ENCODE peak calls at places on chromosomes 7 and 10, in eight cellular contexts. Y is GM12878, C is H1, A is A549, L is HepG2, D is ovary, B is sigmoid colon, Q is SK-N-SH. G is an unnamed sample.

GRCh38 chr7:149450821-149451220 is 10.0 kb downstream of the ZNF777 start:
- DNase-seq in Y (no peak), C (no peak), A (no peak), L (no peak), D (no peak), B (no peak), Q (no peak), G (no peak)

GRCh38 chr10:21715531-21716195 is 181.6 kb downstream of the MLLT10 start:
- DNase-seq in Y (no peak), C (no peak), A (no peak), L (no peak), D (no peak), B (no peak), Q (no peak), G (no peak)

GRCh38 chr10:77363197-77363596 is 274.4 kb downstream of the KCNMA1 start:
- DNase-seq in Y (no peak), C (no peak), A (no peak), L (no peak), D (no peak), B (no peak), Q (no peak), G (no peak)

GRCh38 chr7:102912742-102913141 is at the start of gene LRRC17:
- DNase-seq in Y (no peak), C (no peak), A (no peak), L (no peak), D (peak), B (no peak), Q (no peak), G (no peak)

GRCh38 chr10:132965411-132966057 is 23.2 kb upstream of the CFAP46 start:
- DNase-seq in Y (no peak), C (no peak), A (no peak), L (no peak), D (no peak), B (no peak), Q (no peak), G (no peak)

GRCh38 chr7:68295386-68295785 is 1298.8 kb downstream of the TYW1 start:
- DNase-seq in Y (no peak), C (no peak), A (no peak), L (no peak), D (no peak), B (no peak), Q (no peak), G (no peak)

GRCh38 chr7:48899932-48900331 is 24.4 kb upstream of the CDC14C start:
- DNase-seq in Y (no peak), C (no peak), A (no peak), L (no peak), D (no peak), B (no peak), Q (no peak), G (no peak)

GRCh38 chr7:148270576-148270975 is 320.0 kb upstream of the C7orf33 start:
- DNase-seq in Y (no peak), C (no peak), A (no peak), L (peak), D (no peak), B (no peak), Q (no peak), G (no peak)

GRCh38 chr7:8172372-8173354 is 89.3 kb downstream of the ICA1 start:
- DNase-seq in Y (no peak), C (no peak), A (no peak), L (no peak), D (no peak), B (no peak), Q (no peak), G (no peak)

GRCh38 chr10:43322769-43323168 is 48.7 kb upstream of the FXYD4 start:
- DNase-seq in Y (no peak), C (peak), A (peak), L (no peak), D (peak), B (peak), Q (peak), G (peak)

GRCh38 chr10:96548589-96548988 is 34.9 kb upstream of the TLL2 start:
- DNase-seq in Y (no peak), C (no peak), A (no peak), L (no peak), D (peak), B (no peak), Q (no peak), G (no peak)

GRCh38 chr7:131557521-131558385 is 1.3 kb upstream of the PODXL start:
- DNase-seq in Y (no peak), C (peak), A (no peak), L (no peak), D (peak), B (peak), Q (peak), G (peak)

GRCh38 chr10:132931258-132931657 is 11.1 kb downstream of the CFAP46 start:
- DNase-seq in Y (no peak), C (no peak), A (no peak), L (no peak), D (no peak), B (no peak), Q (no peak), G (no peak)

GRCh38 chr7:2521952-2522591 is 2.5 kb downstream of the LFNG start:
- DNase-seq in Y (no peak), C (no peak), A (no peak), L (no peak), D (no peak), B (no peak), Q (no peak), G (peak)

DNA sequence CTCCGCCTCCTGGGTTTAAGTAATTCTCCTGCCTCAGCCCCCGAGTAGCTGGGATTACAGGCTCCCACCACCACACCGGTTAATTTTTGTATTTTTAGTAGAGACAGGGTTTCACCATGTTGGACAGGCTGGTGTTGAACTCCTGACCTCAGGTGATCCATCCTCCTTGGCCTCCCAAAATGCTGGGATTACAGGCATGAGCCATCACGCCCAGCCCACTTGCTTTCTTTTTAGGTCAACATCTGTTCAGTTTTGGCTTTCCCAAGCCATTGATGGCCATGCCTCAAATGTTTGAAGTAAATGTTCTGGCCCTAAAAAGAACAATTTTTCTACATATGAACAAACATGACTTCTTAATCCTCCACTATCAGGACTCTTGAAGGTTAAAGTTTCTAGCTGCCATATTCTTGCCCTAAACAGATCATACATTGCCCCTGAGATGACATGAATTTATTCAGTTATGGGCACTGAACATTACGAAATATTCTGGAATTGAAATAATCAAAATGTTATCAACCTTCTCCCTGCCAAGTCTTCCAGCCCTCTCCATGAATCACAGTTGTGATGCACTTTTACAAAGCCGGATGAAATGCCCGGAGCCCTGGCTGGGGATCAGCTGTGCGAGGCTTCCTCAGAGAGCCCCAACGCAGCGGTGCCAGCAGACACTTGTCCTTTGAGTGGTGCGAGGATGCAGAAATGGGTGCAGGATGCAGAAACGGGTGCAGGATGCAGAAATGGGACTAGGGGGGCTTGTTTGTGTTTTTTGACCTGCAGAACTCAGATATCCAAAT is 2.9 kb downstream of the MRLN start:
- DNase-seq in Y (no peak), C (no peak), A (no peak), L (no peak), D (no peak), B (no peak), Q (no peak), G (no peak)
- TF ChIP-seq EP300 in Y (no peak), C (no peak), A (no peak), L (no peak), D (no peak), B (no peak), Q (no peak), G (no peak)

DNA sequence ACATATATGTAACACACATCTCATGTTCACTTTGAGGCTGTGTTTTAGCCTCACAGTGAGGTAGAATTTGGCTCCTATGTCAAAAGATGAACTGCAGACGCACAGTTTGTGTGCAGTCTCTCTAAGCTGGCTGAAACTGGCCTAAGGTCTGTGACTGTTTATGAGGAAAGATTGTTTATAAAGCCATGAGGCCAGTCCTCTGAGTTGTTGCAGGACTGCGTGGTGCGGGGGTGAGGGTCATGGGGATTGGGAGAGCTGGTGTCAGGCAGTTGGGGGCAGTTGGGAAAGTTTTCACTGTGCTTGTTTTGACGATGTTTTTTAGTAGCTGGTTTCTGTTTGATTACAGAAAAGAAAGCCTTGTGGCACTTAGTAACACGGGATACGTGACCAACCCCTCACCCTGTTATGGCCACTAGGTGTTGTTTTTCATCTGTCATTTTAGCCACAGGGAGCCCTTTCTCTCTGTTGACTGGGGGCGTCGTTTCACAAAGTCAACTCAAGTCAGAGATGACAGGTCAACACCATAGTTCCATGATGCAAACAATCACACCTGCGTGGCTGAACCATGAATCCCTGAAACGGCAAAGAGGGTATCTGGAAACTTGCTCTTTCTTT is 310.9 kb downstream of the CCDC3 start:
- DNase-seq in Y (no peak), C (no peak), A (no peak), L (no peak), D (no peak), B (peak), Q (no peak), G (no peak)
- H3K27ac ChIP-seq in Y (no peak), C (no peak), A (no peak), L (no peak), D (no peak), B (peak), Q (no peak), G (no peak)

DNA sequence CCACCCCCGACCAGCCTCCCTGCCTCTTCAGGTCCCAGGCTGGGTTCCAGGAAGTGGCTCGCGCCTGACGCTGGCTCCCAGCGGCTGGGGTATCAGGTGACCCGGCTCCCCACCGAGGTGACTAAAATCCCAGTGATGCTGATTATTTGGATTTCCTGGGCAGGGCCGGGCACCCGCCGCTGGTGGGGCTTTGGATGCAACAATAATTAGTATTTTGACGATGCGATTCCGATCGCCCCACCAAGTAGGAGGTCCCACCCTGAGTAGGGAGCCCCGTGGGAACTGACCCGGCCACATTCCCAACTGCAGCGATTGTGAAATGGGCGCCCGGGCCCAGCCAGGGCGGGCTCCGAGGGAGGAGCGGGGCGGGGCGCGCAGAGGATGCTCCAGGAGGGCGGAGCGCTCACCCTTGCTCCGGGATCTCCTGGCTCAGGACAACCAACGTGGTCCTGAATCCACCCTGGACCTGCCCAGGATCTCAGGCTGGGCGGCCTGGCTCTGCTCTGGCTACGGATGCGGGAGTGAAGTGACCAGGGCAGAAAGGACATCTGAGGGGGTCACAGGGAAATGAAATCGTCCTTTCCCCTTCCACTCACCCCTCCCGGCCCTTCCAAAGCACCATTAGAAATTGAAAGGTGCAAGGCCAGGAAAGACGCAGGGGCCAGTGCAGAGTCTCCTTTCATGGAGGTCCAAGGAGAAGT is 32.6 kb downstream of the DUSP5 start:
- DNase-seq in Y (no peak), C (peak), A (peak), L (peak), D (peak), B (peak), Q (peak), G (peak)
- H3K4me3 ChIP-seq in Y (peak), C (peak), A (peak), L (no peak), D (no peak), B (peak), Q (no peak), G (peak)

GRCh38 chr7:138029126-138029525 is 27.2 kb upstream of the CREB3L2 start:
- DNase-seq in Y (no peak), C (no peak), A (no peak), L (no peak), D (no peak), B (no peak), Q (no peak), G (no peak)

GRCh38 chr7:138032186-138032585 is 30.3 kb upstream of the CREB3L2 start:
- DNase-seq in Y (no peak), C (no peak), A (no peak), L (no peak), D (no peak), B (no peak), Q (no peak), G (no peak)

GRCh38 chr7:138030679-138031351 is 28.9 kb upstream of the CREB3L2 start:
- DNase-seq in Y (no peak), C (no peak), A (no peak), L (no peak), D (no peak), B (no peak), Q (no peak), G (no peak)

GRCh38 chr7:138032775-138033174 is 30.9 kb upstream of the CREB3L2 start:
- DNase-seq in Y (no peak), C (no peak), A (no peak), L (no peak), D (no peak), B (no peak), Q (no peak), G (no peak)

DNA sequence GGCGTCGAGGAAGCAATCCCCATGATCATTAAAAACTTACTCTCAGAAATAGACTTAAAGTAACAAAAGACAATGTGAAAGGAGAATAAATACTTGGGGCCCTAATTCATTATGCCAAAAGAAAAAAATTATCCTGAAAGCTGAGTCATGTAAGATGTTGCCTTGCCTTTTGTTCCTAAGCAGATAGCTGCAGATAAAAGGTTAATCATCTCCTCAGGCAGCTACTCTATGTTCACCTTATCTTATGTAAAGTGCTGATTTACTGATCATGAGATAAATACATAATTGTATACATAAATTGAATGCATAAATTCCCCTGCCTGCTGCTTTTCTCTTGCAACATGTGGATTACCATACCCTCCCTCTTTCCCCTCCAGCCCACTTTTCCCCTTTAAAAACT is 28.1 kb upstream of the CREB3L2 start:
- DNase-seq in Y (no peak), C (no peak), A (no peak), L (no peak), D (no peak), B (no peak), Q (no peak), G (no peak)
- TF ChIP-seq EP300 in Y (no peak), C (no peak), A (no peak), L (no peak), D (no peak), B (no peak), Q (no peak), G (no peak)

DNA sequence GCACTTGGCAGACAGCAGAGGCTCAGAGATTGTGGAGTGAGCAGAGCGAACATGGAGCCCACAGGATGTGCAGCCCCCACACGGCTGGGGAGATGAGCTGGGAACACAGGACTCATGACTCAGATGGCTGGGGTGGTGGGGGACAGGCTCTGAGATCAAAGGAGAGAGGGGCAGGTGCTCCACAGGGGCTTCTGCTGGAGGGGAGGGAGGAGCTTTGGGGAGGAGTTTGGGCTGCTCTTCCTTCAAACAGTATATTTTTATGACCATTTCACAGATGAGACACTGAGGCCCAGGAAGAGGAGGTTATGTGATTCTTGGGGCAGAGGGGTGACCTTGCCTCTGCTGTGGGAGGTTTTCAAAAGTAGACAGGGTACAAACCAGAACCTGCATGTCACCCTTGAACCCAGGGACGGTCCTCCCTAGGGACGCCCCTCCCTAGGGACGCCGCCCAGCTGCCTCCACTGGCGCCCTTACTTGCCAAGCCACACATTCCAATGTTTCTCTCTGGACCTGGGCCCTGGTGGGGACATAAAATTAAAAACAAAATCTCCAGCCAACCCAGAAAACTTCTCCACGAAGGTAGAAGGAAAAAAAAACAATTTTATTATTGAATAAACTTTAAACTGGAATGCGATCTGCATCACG is 980 bp upstream of the CRYGN start:
- DNase-seq in Y (no peak), C (no peak), A (no peak), L (no peak), D (peak), B (peak), Q (no peak), G (no peak)
- H3K27ac ChIP-seq in Y (no peak), C (no peak), A (peak), L (no peak), D (no peak), B (peak), Q (no peak), G (peak)

GRCh38 chr10:119058005-119058404 is 22.6 kb downstream of the EIF3A start:
- DNase-seq in Y (no peak), C (no peak), A (no peak), L (no peak), D (no peak), B (no peak), Q (no peak), G (no peak)

GRCh38 chr10:119061926-119062325 is 18.7 kb downstream of the EIF3A start:
- DNase-seq in Y (no peak), C (no peak), A (no peak), L (no peak), D (no peak), B (no peak), Q (no peak), G (no peak)

GRCh38 chr10:119060107-119060506 is 20.5 kb downstream of the EIF3A start:
- DNase-seq in Y (no peak), C (no peak), A (no peak), L (no peak), D (no peak), B (no peak), Q (no peak), G (no peak)

GRCh38 chr10:119061352-119061751 is 19.3 kb downstream of the EIF3A start:
- DNase-seq in Y (no peak), C (no peak), A (no peak), L (no peak), D (no peak), B (no peak), Q (no peak), G (no peak)

DNA sequence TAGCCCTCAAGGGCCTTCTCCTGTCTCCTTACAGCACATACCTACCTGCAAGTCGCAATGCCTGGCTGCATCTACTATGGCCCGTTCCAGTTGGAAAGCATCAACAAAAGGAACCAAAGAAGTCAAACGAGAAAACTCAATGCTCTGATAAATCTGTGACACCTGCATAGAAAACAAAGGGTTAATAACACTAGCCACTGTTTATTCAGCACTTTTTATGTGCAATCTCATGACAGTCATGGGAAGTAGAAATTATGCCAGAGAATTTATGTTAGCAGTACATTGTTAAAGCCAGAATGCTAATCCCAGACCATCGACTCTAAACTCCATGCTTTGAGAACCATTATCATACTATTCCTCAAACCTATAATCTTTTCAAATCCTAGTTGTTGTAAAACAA is 21.1 kb downstream of the EIF3A start:
- DNase-seq in Y (no peak), C (no peak), A (no peak), L (no peak), D (no peak), B (no peak), Q (no peak), G (no peak)
- H3K4me3 ChIP-seq in Y (no peak), C (no peak), A (no peak), L (no peak), D (no peak), B (no peak), Q (no peak), G (no peak)

DNA sequence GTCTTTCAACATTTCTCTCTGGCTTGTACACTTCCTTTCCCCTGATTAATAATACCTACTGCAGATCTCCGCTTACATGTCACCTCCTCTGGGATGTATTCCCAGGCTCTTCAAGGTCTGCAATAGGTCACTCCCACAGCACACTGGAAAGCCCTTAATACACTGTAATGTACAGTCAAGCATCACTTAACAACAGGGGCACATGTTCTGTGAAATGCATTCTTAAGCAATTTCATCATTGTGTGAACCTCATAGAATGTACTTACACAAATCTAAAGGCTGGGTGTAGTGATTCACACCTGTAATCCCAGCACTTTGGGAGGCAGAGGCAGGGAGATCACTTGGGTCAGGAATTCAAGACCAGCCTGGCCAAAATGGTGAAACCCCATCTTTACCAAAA is 1.9 kb downstream of the COX15 start:
- DNase-seq in Y (no peak), C (no peak), A (no peak), L (no peak), D (no peak), B (no peak), Q (no peak), G (no peak)
- TF ChIP-seq EP300 in Y (no peak), C (no peak), A (no peak), L (no peak), D (no peak), B (no peak), Q (no peak), G (no peak)

DNA sequence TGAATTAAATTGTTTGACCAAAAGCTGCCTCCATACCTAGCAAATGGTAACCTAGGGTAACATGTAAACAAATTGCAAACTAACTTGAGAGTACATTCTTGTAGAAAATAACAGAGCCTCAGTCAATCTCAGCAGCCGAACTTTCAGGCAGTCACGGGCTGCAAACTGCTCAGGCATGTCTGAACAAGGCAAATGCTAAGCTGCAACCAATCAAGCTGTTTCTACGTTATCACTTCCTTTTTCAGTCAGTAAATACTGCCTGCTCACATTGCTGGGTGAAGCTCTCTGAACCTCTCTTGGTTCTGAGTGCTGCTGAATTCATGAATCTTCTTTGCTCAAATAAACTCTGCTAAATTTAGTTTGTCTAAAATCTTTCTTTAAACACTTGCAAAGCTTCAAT is 1212.4 kb downstream of the SORCS1 start:
- DNase-seq in Y (peak), C (peak), A (no peak), L (no peak), D (no peak), B (no peak), Q (no peak), G (peak)
- H3K27ac ChIP-seq in Y (no peak), C (no peak), A (no peak), L (no peak), D (no peak), B (peak), Q (no peak), G (no peak)